ENCODE peak calls at places on chromosomes 1 and 21, in nine cellular contexts. One of them, this sample, is unnamed. For H3K27me3, the result is how much of the 10 kb centered on the place peaks cover.

GRCh38 chr1:6030547-6031261 is 15.0 kb upstream of the KCNAB2 start:
- DNase-seq in colonic mucosa: no peak
- DNase-seq in uterus: no peak
- DNase-seq in Caco-2: no peak
- DNase-seq in adrenal gland: no peak
- DNase-seq in fibroblast of lung: no peak
- DNase-seq in ovary: no peak
- DNase-seq in heart left ventricle: no peak
- DNase-seq in body of pancreas: no peak
- DNase-seq in this sample: no peak

GRCh38 chr1:109478806-109479205 is 4.9 kb upstream of the ATXN7L2 start:
- DNase-seq in heart left ventricle: no peak
- DNase-seq in ovary: no peak
- DNase-seq in Caco-2: peak
- DNase-seq in fibroblast of lung: no peak
- DNase-seq in uterus: no peak
- DNase-seq in adrenal gland: peak
- DNase-seq in body of pancreas: peak
- DNase-seq in colonic mucosa: peak
- DNase-seq in this sample: no peak

GRCh38 chr1:100360790-100361232 is 8.5 kb downstream of the CDC14A start:
- DNase-seq in heart left ventricle: peak
- DNase-seq in fibroblast of lung: peak
- DNase-seq in adrenal gland: no peak
- DNase-seq in body of pancreas: peak
- DNase-seq in colonic mucosa: no peak
- DNase-seq in uterus: peak
- DNase-seq in ovary: peak
- DNase-seq in Caco-2: no peak
- DNase-seq in this sample: no peak

GRCh38 chr1:200290010-200290685 is 119.7 kb downstream of the ZNF281 start:
- DNase-seq in colonic mucosa: no peak
- DNase-seq in heart left ventricle: no peak
- DNase-seq in adrenal gland: no peak
- DNase-seq in Caco-2: peak
- DNase-seq in uterus: no peak
- DNase-seq in fibroblast of lung: no peak
- DNase-seq in body of pancreas: no peak
- DNase-seq in ovary: no peak
- DNase-seq in this sample: no peak

GRCh38 chr21:43925609-43926008 is 60.6 kb downstream of the AGPAT3 start:
- DNase-seq in body of pancreas: no peak
- DNase-seq in uterus: no peak
- DNase-seq in heart left ventricle: no peak
- DNase-seq in ovary: no peak
- DNase-seq in fibroblast of lung: no peak
- DNase-seq in Caco-2: no peak
- DNase-seq in adrenal gland: no peak
- DNase-seq in colonic mucosa: no peak
- DNase-seq in this sample: no peak

GRCh38 chr1:38246955-38247952 is 200.7 kb upstream of the POU3F1 start:
- DNase-seq in body of pancreas: no peak
- DNase-seq in fibroblast of lung: peak
- DNase-seq in colonic mucosa: peak
- DNase-seq in ovary: no peak
- DNase-seq in uterus: no peak
- DNase-seq in heart left ventricle: no peak
- DNase-seq in Caco-2: peak
- DNase-seq in adrenal gland: peak
- DNase-seq in this sample: peak

GRCh38 chr1:240107058-240107684 is 15.5 kb downstream of the FMN2 start:
- DNase-seq in body of pancreas: no peak
- DNase-seq in adrenal gland: no peak
- DNase-seq in heart left ventricle: no peak
- DNase-seq in Caco-2: no peak
- DNase-seq in colonic mucosa: no peak
- DNase-seq in uterus: no peak
- DNase-seq in fibroblast of lung: peak
- DNase-seq in ovary: no peak
- DNase-seq in this sample: no peak

GRCh38 chr1:106465666-106466065 is 590.8 kb upstream of the PRMT6 start:
- DNase-seq in heart left ventricle: no peak
- DNase-seq in colonic mucosa: no peak
- DNase-seq in adrenal gland: no peak
- DNase-seq in body of pancreas: no peak
- DNase-seq in uterus: no peak
- DNase-seq in Caco-2: no peak
- DNase-seq in ovary: no peak
- DNase-seq in fibroblast of lung: peak
- DNase-seq in this sample: no peak

GRCh38 chr1:10653370-10654125 is 142.9 kb downstream of the CASZ1 start:
- DNase-seq in body of pancreas: no peak
- DNase-seq in adrenal gland: no peak
- DNase-seq in colonic mucosa: no peak
- DNase-seq in Caco-2: no peak
- DNase-seq in fibroblast of lung: no peak
- DNase-seq in heart left ventricle: no peak
- DNase-seq in ovary: no peak
- DNase-seq in uterus: no peak
- DNase-seq in this sample: no peak

GRCh38 chr1:43537423-43538142 is 6.9 kb downstream of the PTPRF start:
- DNase-seq in fibroblast of lung: peak
- DNase-seq in uterus: no peak
- DNase-seq in Caco-2: no peak
- DNase-seq in body of pancreas: peak
- DNase-seq in colonic mucosa: peak
- DNase-seq in adrenal gland: no peak
- DNase-seq in heart left ventricle: no peak
- DNase-seq in ovary: no peak
- DNase-seq in this sample: peak

GRCh38 chr1:213568929-213569815 is 418.6 kb upstream of the PROX1 start:
- DNase-seq in body of pancreas: no peak
- DNase-seq in uterus: no peak
- DNase-seq in Caco-2: peak
- DNase-seq in adrenal gland: no peak
- DNase-seq in ovary: no peak
- DNase-seq in heart left ventricle: no peak
- DNase-seq in colonic mucosa: no peak
- DNase-seq in fibroblast of lung: no peak
- DNase-seq in this sample: no peak

GRCh38 chr1:8856689-8857412 is 21.6 kb downstream of the ENO1 start:
- DNase-seq in Caco-2: no peak
- DNase-seq in colonic mucosa: no peak
- DNase-seq in ovary: no peak
- DNase-seq in fibroblast of lung: no peak
- DNase-seq in uterus: no peak
- DNase-seq in body of pancreas: no peak
- DNase-seq in adrenal gland: no peak
- DNase-seq in heart left ventricle: no peak
- DNase-seq in this sample: no peak

GRCh38 chr1:94119796-94120590 is 955 bp downstream of the ABCA4 start:
- DNase-seq in heart left ventricle: no peak
- DNase-seq in adrenal gland: no peak
- DNase-seq in uterus: no peak
- DNase-seq in body of pancreas: no peak
- DNase-seq in ovary: no peak
- DNase-seq in colonic mucosa: no peak
- DNase-seq in fibroblast of lung: no peak
- DNase-seq in Caco-2: no peak
- DNase-seq in this sample: no peak

GRCh38 chr1:189315035-189315927 is 1162.4 kb downstream of the BRINP3 start:
- DNase-seq in adrenal gland: no peak
- DNase-seq in body of pancreas: no peak
- DNase-seq in colonic mucosa: no peak
- DNase-seq in heart left ventricle: no peak
- DNase-seq in Caco-2: no peak
- DNase-seq in uterus: no peak
- DNase-seq in ovary: no peak
- DNase-seq in fibroblast of lung: no peak
- DNase-seq in this sample: no peak

GRCh38 chr1:161131721-161132409 is 602 bp downstream of the DEDD start:
- DNase-seq in uterus: no peak
- DNase-seq in colonic mucosa: peak
- DNase-seq in ovary: no peak
- DNase-seq in Caco-2: no peak
- DNase-seq in fibroblast of lung: peak
- DNase-seq in heart left ventricle: peak
- DNase-seq in adrenal gland: no peak
- DNase-seq in body of pancreas: no peak
- DNase-seq in this sample: no peak

GRCh38 chr1:230342019-230342418 is 84.1 kb downstream of the PGBD5 start:
- DNase-seq in fibroblast of lung: no peak
- DNase-seq in uterus: no peak
- DNase-seq in heart left ventricle: no peak
- DNase-seq in ovary: no peak
- DNase-seq in adrenal gland: no peak
- DNase-seq in colonic mucosa: no peak
- DNase-seq in Caco-2: no peak
- DNase-seq in body of pancreas: no peak
- DNase-seq in this sample: no peak
- H3K27me3 ChIP-seq in fibroblast of lung: under half
- H3K27me3 ChIP-seq in uterus: under half
- H3K27me3 ChIP-seq in heart left ventricle: under half
- H3K27me3 ChIP-seq in ovary: under half
- H3K27me3 ChIP-seq in adrenal gland: under half
- H3K27me3 ChIP-seq in colonic mucosa: under half
- H3K27me3 ChIP-seq in Caco-2: under half
- H3K27me3 ChIP-seq in body of pancreas: under half
- H3K27me3 ChIP-seq in this sample: under half

DNA sequence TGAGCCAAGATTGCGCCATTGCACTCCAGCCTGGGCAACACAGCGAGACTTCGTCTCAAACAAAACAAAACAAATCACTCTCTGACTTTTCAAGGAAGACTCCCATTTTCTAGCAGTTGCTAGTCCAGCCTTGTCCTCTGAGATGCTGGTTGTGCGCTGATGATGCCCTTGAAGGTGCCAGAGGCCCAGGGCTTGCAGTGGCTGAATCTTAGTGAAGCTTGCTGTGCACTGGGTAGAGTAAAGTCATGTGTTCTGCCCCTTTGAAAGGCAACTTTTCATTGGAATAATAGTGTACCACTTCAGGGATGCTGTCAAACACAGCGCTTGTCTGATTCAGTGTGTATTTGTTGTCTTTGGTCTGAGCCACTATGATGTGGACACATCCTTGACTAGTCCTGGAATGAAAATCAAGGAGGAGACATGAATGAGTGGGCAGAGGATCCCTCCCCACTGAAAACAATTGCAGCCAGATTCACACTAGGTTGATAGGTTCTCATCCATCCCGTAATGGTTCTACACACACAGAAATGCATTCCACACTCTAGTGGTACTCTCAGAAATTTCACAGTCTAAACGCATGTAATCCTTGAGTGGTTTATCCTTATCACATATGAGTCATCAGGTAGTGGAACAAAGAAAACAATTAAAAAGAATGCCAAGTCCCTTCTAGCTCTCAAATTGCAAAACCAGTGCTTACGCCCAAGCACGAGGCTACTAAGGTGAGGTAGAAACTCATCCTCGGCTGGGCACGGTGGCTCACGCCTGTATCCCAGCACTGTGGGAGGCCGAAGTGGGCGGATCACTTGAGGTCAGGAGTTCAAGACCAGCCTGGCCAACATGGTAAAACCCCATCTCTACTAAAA is 17.8 kb upstream of the TDRD10 start:
- DNase-seq in colonic mucosa: no peak
- DNase-seq in Caco-2: peak
- DNase-seq in body of pancreas: peak
- DNase-seq in adrenal gland: peak
- DNase-seq in uterus: no peak
- DNase-seq in heart left ventricle: no peak
- DNase-seq in ovary: no peak
- DNase-seq in fibroblast of lung: peak
- DNase-seq in this sample: no peak
- H3K27me3 ChIP-seq in colonic mucosa: under half
- H3K27me3 ChIP-seq in Caco-2: under half
- H3K27me3 ChIP-seq in body of pancreas: under half
- H3K27me3 ChIP-seq in adrenal gland: under half
- H3K27me3 ChIP-seq in uterus: under half
- H3K27me3 ChIP-seq in heart left ventricle: under half
- H3K27me3 ChIP-seq in ovary: under half
- H3K27me3 ChIP-seq in fibroblast of lung: under half
- H3K27me3 ChIP-seq in this sample: under half

DNA sequence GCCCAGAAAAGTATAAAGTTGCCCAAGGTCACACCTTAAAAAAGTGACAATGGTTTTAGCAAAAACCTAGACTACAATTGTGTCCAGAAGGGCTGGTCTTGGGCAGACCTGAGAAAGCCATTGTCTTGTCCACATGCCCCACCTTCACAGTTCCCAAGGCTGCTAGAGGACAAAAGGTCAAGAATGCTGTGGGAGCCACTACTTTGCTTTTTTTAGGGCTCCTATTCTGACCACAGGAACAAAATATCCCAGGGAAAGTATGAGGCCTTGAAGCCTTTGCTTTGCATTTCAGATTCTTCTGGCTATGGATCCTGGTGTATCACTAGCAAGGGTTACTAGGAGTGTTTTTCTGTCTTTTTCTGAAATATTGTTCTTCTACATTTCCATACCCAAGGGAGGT is 10.6 kb downstream of the C1orf162 start:
- DNase-seq in uterus: no peak
- DNase-seq in fibroblast of lung: no peak
- DNase-seq in Caco-2: no peak
- DNase-seq in body of pancreas: no peak
- DNase-seq in adrenal gland: no peak
- DNase-seq in ovary: no peak
- DNase-seq in heart left ventricle: no peak
- DNase-seq in colonic mucosa: no peak
- DNase-seq in this sample: no peak
- H3K27me3 ChIP-seq in uterus: under half
- H3K27me3 ChIP-seq in fibroblast of lung: under half
- H3K27me3 ChIP-seq in Caco-2: under half
- H3K27me3 ChIP-seq in body of pancreas: under half
- H3K27me3 ChIP-seq in adrenal gland: under half
- H3K27me3 ChIP-seq in ovary: under half
- H3K27me3 ChIP-seq in heart left ventricle: under half
- H3K27me3 ChIP-seq in colonic mucosa: under half
- H3K27me3 ChIP-seq in this sample: under half

GRCh38 chr1:217917277-217917887 is 286.2 kb downstream of the SPATA17 start:
- DNase-seq in adrenal gland: no peak
- DNase-seq in Caco-2: no peak
- DNase-seq in ovary: no peak
- DNase-seq in fibroblast of lung: no peak
- DNase-seq in colonic mucosa: no peak
- DNase-seq in heart left ventricle: no peak
- DNase-seq in body of pancreas: no peak
- DNase-seq in uterus: no peak
- DNase-seq in this sample: no peak

GRCh38 chr1:217924924-217925323 is 293.8 kb downstream of the SPATA17 start:
- DNase-seq in adrenal gland: no peak
- DNase-seq in uterus: no peak
- DNase-seq in fibroblast of lung: peak
- DNase-seq in colonic mucosa: no peak
- DNase-seq in heart left ventricle: no peak
- DNase-seq in Caco-2: no peak
- DNase-seq in ovary: no peak
- DNase-seq in body of pancreas: no peak
- DNase-seq in this sample: no peak

GRCh38 chr1:217919683-217920502 is 288.7 kb downstream of the SPATA17 start:
- DNase-seq in Caco-2: no peak
- DNase-seq in body of pancreas: no peak
- DNase-seq in colonic mucosa: no peak
- DNase-seq in heart left ventricle: no peak
- DNase-seq in adrenal gland: no peak
- DNase-seq in uterus: no peak
- DNase-seq in ovary: no peak
- DNase-seq in fibroblast of lung: peak
- DNase-seq in this sample: no peak

GRCh38 chr1:217921126-217921900 is 290.2 kb downstream of the SPATA17 start:
- DNase-seq in body of pancreas: no peak
- DNase-seq in colonic mucosa: no peak
- DNase-seq in fibroblast of lung: peak
- DNase-seq in adrenal gland: no peak
- DNase-seq in ovary: no peak
- DNase-seq in Caco-2: no peak
- DNase-seq in uterus: no peak
- DNase-seq in heart left ventricle: no peak
- DNase-seq in this sample: no peak
- H3K27me3 ChIP-seq in body of pancreas: under half
- H3K27me3 ChIP-seq in colonic mucosa: under half
- H3K27me3 ChIP-seq in fibroblast of lung: under half
- H3K27me3 ChIP-seq in adrenal gland: under half
- H3K27me3 ChIP-seq in ovary: under half
- H3K27me3 ChIP-seq in Caco-2: under half
- H3K27me3 ChIP-seq in uterus: under half
- H3K27me3 ChIP-seq in heart left ventricle: under half
- H3K27me3 ChIP-seq in this sample: under half

This sample was measured in Peyer's patch.